ENCODE peak calls at places on chromosomes 5 and 9, in nine cellular contexts. D, W, K, J, O, E, B, R and T are unnamed samples.
A peak's percentile ranks its signal among the peaks of the same experiment; 100 is the strongest.

GRCh38 chr5:150142800-150143724 is 12.6 kb downstream of the PDGFRB start:
- DNase-seq in D (peak; percentile 94), W (no peak), K (peak; percentile 98), J (peak; percentile 25), O (peak; percentile 80), E (peak; percentile 64), B (peak; percentile 85), R (peak; percentile 95), T (peak; percentile 57)

GRCh38 chr9:98709968-98710965 is 1.5 kb upstream of the GABBR2 start:
- DNase-seq in D (no peak), W (no peak), K (peak; percentile 73), J (peak; percentile 8), O (peak; percentile 18), E (no peak), B (no peak), R (no peak), T (no peak)

GRCh38 chr5:108025009-108025408 is 354.3 kb upstream of the EFNA5 start:
- DNase-seq in D (no peak), W (no peak), K (no peak), J (no peak), O (no peak), E (no peak), B (no peak), R (no peak), T (no peak)

GRCh38 chr5:169980418-169981053 is at the start of gene INSYN2B:
- DNase-seq in D (peak; percentile 54), W (no peak), K (peak; percentile 87), J (peak; percentile 75), O (peak; percentile 78), E (peak; percentile 35), B (peak; percentile 81), R (no peak), T (peak; percentile 74)

GRCh38 chr9:70061776-70062175 is 18.1 kb downstream of the MAMDC2 start:
- DNase-seq in D (no peak), W (no peak), K (peak; percentile 44), J (no peak), O (no peak), E (no peak), B (no peak), R (no peak), T (no peak)

GRCh38 chr9:14692536-14692917 is 705 bp downstream of the ZDHHC21 start:
- DNase-seq in D (no peak), W (no peak), K (no peak), J (no peak), O (no peak), E (no peak), B (peak; percentile 5), R (no peak), T (no peak)

GRCh38 chr5:150766265-150766664 is 7.4 kb upstream of the DCTN4 start:
- DNase-seq in D (no peak), W (no peak), K (no peak), J (no peak), O (no peak), E (no peak), B (no peak), R (no peak), T (no peak)

GRCh38 chr5:84382363-84383295 is 2.1 kb downstream of the EDIL3 start:
- DNase-seq in D (peak; percentile 41), W (no peak), K (peak; percentile 53), J (no peak), O (peak; percentile 33), E (peak; percentile 68), B (no peak), R (no peak), T (peak; percentile 13)

GRCh38 chr5:142590451-142591240 is 95.2 kb downstream of the FGF1 start:
- DNase-seq in D (no peak), W (no peak), K (no peak), J (no peak), O (no peak), E (no peak), B (no peak), R (no peak), T (no peak)

GRCh38 chr5:107223066-107223465 is 447.7 kb downstream of the EFNA5 start:
- DNase-seq in D (no peak), W (no peak), K (no peak), J (no peak), O (no peak), E (no peak), B (no peak), R (no peak), T (no peak)

GRCh38 chr9:101795147-101795546 is 56.7 kb upstream of the GRIN3A start:
- DNase-seq in D (no peak), W (no peak), K (no peak), J (no peak), O (no peak), E (no peak), B (no peak), R (no peak), T (no peak)

GRCh38 chr9:136430591-136431234 is 8.9 kb downstream of the INPP5E start:
- DNase-seq in D (no peak), W (no peak), K (no peak), J (no peak), O (no peak), E (no peak), B (no peak), R (no peak), T (no peak)

GRCh38 chr5:74261906-74262305 is 378.6 kb downstream of the ENC1 start:
- DNase-seq in D (no peak), W (no peak), K (peak; percentile 20), J (no peak), O (no peak), E (no peak), B (no peak), R (peak; percentile 21), T (peak; percentile 46)

GRCh38 chr5:15885156-15885555 is 294.4 kb downstream of the MARCHF11 start:
- DNase-seq in D (no peak), W (no peak), K (peak; percentile 35), J (no peak), O (no peak), E (no peak), B (no peak), R (no peak), T (no peak)

GRCh38 chr5:44536650-44537260 is 147.5 kb upstream of the FGF10 start:
- DNase-seq in D (no peak), W (no peak), K (peak; percentile 17), J (peak; percentile 17), O (peak; percentile 29), E (no peak), B (peak; percentile 10), R (no peak), T (peak; percentile 43)

GRCh38 chr9:99720455-99721050 is 101.1 kb upstream of the NR4A3 start:
- DNase-seq in D (no peak), W (peak; percentile 55), K (peak; percentile 0), J (peak; percentile 18), O (no peak), E (no peak), B (no peak), R (no peak), T (no peak)
- H3K4me3 ChIP-seq in D (peak overlapping the region; percentile 14), W (peak overlapping the region; percentile 51), K (no peak overlapping the region), J (no peak overlapping the region), O (peak overlapping the region; percentile 7), E (no peak overlapping the region), B (no peak overlapping the region), R (peak overlapping the region; percentile 13), T (no peak overlapping the region)

DNA sequence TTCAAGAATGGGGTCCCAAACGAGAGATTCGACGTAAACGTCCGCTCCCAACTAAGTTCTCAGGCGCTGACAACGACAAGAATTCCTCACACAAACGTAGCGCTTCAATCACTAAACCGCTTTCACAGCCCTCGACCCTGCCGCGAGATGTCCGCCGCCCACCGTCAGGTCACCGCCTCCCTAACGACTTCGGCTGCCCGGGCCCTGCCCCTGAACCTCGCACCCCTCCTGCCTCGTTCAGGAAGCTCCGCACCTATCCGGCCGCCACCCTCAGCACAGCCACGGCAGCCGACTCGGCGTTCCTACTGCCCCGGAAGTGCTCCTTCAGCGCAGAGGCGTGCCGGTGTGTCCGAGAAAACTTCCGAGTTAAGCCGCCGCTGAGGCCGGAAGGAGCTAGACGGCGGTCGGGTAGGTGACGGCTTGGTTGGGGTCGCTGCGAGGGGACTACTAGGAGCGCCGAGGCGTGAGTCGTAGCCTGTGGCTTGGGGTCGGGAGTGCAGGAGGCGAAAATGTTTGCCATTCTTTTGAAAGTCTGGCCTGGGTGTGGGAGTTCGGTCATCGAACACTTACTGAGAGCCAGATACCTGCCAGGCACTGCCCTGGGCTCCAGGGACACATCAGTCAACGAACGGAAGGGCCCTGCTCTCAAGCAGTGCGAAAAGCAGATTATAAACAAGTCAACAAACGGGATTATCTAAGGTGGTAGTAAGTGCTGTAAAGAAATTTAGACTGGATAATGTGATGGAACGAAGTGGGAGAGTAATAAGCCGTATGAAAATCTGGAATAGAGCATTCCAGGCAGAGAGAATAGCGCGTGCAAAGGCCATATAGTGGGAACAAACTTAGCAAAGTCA is at the start of the genes FAM114A2 and MFAP3:
- DNase-seq in D (peak; percentile 81), W (peak; percentile 64), K (peak; percentile 82), J (peak; percentile 89), O (peak; percentile 88), E (peak; percentile 93), B (peak; percentile 95), R (peak; percentile 96), T (peak; percentile 89)
- TF ChIP-seq POLR2A in D (peak; percentile 78), W (peak; percentile 99), K (peak; percentile 85), J (peak; percentile 90), O (peak; percentile 56), E (peak; percentile 93), B (peak; percentile 92), R (peak; percentile 35), T (peak; percentile 92)

DNA sequence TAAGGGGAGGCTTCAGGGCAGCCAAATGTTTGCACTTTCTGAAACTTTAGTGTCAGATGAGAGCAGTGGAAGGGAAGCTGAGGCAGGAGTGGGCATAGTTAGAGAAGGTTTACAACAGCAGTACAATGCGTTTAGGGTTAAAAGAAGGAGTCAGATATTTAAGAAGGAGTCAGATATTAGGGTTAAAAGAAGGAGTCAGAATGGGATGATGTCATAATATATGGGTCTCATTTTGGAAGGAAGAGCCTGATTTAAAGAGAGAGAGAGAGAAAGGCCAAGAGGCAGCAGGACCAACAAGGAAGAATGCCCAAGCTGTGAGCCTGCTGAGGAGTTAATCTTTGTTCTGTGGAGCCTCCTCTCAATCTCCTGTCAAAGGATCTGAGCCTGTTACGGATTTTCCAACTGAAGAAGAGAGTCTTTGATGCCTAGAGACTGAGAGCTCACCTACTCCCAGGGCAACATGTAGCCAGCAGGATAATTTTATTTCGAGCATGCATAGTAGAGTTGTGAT is 9.5 kb downstream of the ISL1 start:
- DNase-seq in D (no peak), W (no peak), K (no peak), J (no peak), O (no peak), E (no peak), B (no peak), R (no peak), T (no peak)
- H3K27ac ChIP-seq in D (no peak overlapping the region), W (no peak overlapping the region), K (no peak overlapping the region), J (no peak overlapping the region), O (no peak overlapping the region), E (no peak overlapping the region), B (no peak overlapping the region), R (no peak overlapping the region), T (no peak overlapping the region)

DNA sequence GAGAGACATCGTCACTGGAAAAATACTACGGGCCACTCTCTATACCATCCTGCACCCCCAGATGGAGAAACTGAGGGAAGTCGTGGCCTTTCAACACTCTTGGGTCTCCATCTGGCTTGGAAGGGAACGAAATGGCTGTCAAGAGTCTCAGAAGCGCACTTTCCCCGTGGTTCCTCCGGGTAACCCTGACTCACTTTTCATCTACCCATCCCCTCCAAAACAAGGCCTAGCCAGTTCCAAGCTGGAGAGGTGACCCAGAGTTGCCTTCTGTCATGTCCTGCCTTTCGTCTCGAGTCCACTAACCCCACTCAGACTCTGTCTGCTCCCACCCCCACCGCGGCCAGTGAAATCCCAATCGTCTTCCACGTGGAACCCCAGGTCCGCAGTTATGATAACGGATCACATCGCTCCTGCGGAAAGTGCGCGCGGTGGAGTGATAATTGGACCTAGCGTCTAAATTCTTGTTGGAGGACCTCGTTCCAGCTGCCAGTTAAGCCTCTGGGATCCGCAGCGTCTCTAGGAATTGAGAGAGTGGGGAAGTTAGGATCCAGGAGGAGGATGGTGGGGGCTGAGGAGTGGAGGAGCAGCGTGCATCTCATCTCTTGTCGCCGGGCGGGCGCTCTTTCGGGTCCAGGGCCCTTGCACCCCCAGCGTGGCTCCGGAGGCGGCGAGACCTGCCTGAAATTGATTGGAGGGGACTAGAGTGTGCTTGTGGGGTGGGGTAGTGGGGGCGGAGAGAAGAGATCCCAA is 4.6 kb downstream of the CDKN2A start:
- DNase-seq in D (no peak), W (no peak), K (no peak), J (no peak), O (no peak), E (no peak), B (no peak), R (no peak), T (no peak)
- H3K4me3 ChIP-seq in D (no peak overlapping the region), W (peak overlapping the region; percentile 6), K (no peak overlapping the region), J (no peak overlapping the region), O (no peak overlapping the region), E (no peak overlapping the region), B (no peak overlapping the region), R (no peak overlapping the region), T (no peak overlapping the region)